ENCODE peak calls at places on chromosome 21, in four cellular contexts. Y, D, H and F are unnamed samples.
A peak's percentile ranks its signal among the peaks of the same experiment; 100 is the strongest.

GRCh38 chr21:35423694-35424093 is 374.6 kb upstream of the RUNX1 start:
- DNase-seq in Y (no peak), D (no peak), H (no peak), F (no peak)

GRCh38 chr21:23853796-23854379 is 1753.4 kb downstream of the MRPL39 start:
- DNase-seq in Y (no peak), D (peak; percentile 7), H (no peak), F (no peak)

GRCh38 chr21:35476616-35477395 is 427.7 kb upstream of the RUNX1 start:
- DNase-seq in Y (no peak), D (peak; percentile 37), H (peak; percentile 28), F (no peak)

GRCh38 chr21:44931137-44931500 is 8.7 kb upstream of the SLX9 start:
- DNase-seq in Y (peak; percentile 28), D (no peak), H (no peak), F (peak; percentile 52)

GRCh38 chr21:34952701-34953100 is 96.4 kb downstream of the RUNX1 start:
- DNase-seq in Y (no peak), D (no peak), H (no peak), F (no peak)

GRCh38 chr21:14403681-14404318 is 20.9 kb upstream of the HSPA13 start:
- DNase-seq in Y (no peak), D (no peak), H (peak; percentile 11), F (no peak)

GRCh38 chr21:25562660-25563059 is 44.6 kb downstream of the MRPL39 start:
- DNase-seq in Y (no peak), D (no peak), H (no peak), F (no peak)

GRCh38 chr21:41407541-41408460 is 18.2 kb upstream of the MX1 start:
- DNase-seq in Y (no peak), D (no peak), H (no peak), F (no peak)

GRCh38 chr21:25552856-25553255 is 54.4 kb downstream of the MRPL39 start:
- DNase-seq in Y (no peak), D (no peak), H (no peak), F (no peak)

GRCh38 chr21:36765229-36765628 is 66.3 kb downstream of the SIM2 start:
- DNase-seq in Y (no peak), D (no peak), H (no peak), F (no peak)

GRCh38 chr21:36766511-36766910 is 67.6 kb downstream of the SIM2 start:
- DNase-seq in Y (no peak), D (no peak), H (no peak), F (no peak)

GRCh38 chr21:36761685-36762084 is 62.8 kb downstream of the SIM2 start:
- DNase-seq in Y (no peak), D (no peak), H (no peak), F (no peak)

GRCh38 chr21:36762636-36763035 is 63.7 kb downstream of the SIM2 start:
- DNase-seq in Y (no peak), D (no peak), H (no peak), F (no peak)

GRCh38 chr21:36763305-36763704 is 64.4 kb downstream of the SIM2 start:
- DNase-seq in Y (no peak), D (no peak), H (no peak), F (no peak)
- H3K4me3 ChIP-seq in Y (no peak overlapping the region), D (no peak overlapping the region), H (no peak overlapping the region), F (no peak overlapping the region)

DNA sequence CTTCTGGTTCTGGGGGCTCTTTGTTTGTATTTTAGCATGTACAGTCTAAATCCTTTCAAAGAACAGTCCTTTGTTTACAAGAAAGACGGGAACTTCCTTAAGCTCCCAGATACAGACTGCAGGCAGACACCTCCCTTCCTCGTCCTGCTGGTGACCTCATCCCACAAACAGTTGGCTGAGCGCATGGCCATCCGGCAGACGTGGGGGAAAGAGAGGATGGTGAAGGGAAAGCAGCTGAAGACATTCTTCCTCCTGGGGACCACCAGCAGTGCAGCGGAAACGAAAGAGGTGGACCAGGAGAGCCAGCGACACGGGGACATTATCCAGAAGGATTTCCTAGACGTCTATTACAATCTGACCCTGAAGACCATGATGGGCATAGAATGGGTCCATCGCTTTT is 47.9 kb downstream of the B3GALT5 start:
- DNase-seq in Y (no peak), D (peak; percentile 73), H (peak; percentile 35), F (peak; percentile 66)
- H3K4me3 ChIP-seq in Y (no peak overlapping the region), D (peak overlapping the region; percentile 33), H (no peak overlapping the region), F (no peak overlapping the region)

DNA sequence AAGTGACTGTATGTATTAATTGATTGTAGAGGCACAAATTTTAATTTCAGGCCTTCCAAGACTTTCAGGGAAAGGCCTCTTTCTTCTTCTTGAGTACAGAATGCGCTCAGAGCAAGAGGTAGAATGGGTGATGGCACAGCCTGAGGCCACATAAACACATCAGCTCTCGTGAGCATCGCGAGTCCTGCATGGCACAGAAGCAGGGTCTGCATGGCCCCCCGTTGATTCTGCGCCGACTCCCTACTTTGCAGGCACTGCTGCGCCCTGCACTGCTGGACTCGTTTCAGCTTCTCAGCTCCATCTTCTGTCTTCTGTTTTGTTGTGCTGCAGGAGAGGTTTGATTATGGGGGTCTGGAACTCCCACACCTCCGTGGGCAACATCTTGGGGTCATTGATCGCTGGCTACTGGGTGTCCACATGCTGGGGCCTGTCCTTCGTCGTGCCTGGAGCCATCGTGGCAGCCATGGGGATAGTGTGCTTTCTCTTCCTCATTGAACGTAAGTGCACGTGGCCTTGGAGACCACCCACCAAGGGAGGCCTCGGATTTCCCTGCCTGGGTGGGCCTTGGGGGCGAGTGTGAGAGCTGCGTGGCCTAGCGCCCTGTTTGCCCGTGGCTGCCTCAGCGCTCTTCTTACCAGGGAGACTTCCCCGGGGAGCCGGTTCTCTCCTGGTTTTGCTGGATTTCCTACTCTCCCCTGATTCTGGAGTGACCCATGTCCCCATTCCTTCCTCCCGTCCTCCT is 29.6 kb downstream of the SLC37A1 start:
- DNase-seq in Y (no peak), D (no peak), H (no peak), F (no peak)
- H3K4me3 ChIP-seq in Y (no peak overlapping the region), D (no peak overlapping the region), H (no peak overlapping the region), F (no peak overlapping the region)

GRCh38 chr21:36699546-36700294 is 805 bp downstream of the SIM2 start:
- DNase-seq in Y (no peak), D (no peak), H (no peak), F (no peak)
- H3K4me3 ChIP-seq in Y (no peak overlapping the region), D (no peak overlapping the region), H (no peak overlapping the region), F (peak overlapping the region; percentile 29)

GRCh38 chr21:46153259-46154154 is 1.9 kb downstream of the FTCD start:
- DNase-seq in Y (no peak), D (no peak), H (no peak), F (peak; percentile 50)

GRCh38 chr21:46154955-46155513 is 345 bp downstream of the FTCD start:
- DNase-seq in Y (no peak), D (no peak), H (no peak), F (peak; percentile 7)

GRCh38 chr21:46152939-46153258 is 2.5 kb downstream of the FTCD start:
- DNase-seq in Y (no peak), D (no peak), H (no peak), F (no peak)

GRCh38 chr21:46155514-46156377 is at the start of gene FTCD:
- DNase-seq in Y (no peak), D (no peak), H (no peak), F (no peak)

DNA sequence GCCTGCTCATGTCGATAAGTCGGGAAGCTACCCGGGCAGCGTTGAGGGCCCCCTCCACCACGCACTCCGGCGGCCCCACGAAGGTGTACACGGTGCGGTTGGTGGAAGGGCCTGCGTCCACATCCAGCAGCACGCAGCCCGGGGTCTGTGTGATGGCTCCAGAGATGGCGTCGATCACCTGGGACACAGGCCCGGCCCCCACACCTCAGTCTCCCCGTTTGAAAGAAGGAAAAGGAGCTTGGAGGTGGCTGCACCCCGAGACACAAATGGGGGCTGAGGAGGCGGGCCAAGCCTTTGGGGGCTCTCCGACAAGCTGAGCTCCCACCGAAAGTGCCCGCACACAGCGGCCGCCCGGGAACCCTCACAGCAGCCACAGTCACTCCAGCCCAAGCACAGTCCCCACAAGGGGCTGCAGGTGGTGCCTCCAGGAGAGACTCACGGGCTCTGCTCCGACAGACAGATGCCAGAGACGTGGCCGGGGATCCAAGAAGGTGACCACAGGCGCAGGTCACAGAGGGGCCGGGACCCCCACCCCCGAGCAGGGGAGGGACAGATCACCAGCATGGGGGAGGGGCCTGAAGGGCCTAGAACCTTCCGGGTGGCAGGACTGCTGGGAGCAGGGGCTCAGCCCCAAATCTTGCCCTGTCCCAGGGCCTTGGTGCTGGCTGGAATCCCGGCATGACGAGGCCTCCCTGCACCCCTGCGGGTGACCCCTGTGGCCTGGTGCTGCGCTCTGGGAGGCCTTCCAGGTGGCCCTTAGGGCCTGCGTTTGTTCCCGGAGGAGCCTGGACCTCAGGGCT is 1.0 kb downstream of the FTCD start:
- DNase-seq in Y (no peak), D (no peak), H (no peak), F (peak; percentile 6)
- H3K4me3 ChIP-seq in Y (no peak overlapping the region), D (no peak overlapping the region), H (no peak overlapping the region), F (no peak overlapping the region)

GRCh38 chr21:42654913-42655796 is 1.7 kb downstream of the PDE9A start:
- DNase-seq in Y (no peak), D (no peak), H (no peak), F (peak; percentile 65)
- H3K4me3 ChIP-seq in Y (peak overlapping the region; percentile 33), D (no peak overlapping the region), H (no peak overlapping the region), F (peak overlapping the region; percentile 58)

DNA sequence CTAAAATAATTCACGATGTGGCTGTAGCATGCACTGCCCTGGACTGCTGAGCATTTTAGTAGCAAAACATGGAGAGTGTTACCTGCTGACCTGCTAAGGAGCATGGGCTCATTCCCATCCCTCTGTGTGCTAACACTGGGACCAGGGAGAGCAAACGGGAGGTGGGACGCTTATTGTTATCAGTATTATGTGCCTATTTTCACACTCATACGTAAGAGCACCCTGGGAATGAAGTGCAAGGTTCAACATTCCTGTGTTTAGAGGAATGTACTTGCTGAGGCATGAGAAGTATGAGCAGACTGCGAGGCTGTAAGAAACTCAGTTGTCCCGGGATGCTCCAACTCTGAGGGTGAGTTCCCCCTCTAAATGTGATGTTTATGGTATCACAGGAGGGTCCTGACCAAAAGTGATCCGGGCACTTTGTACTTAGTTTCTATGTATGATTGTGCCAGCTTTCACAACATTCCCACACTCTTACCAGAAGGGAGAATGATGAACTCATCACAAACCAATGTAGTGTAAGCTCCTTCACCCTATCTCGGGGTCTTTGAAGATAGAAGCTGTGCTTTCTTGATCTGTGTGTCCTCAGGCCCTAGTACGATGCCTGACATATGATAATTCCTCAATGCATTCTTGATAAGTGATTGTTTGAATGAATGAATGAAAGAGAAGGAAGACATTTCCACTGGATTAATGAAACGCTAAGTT is 164.8 kb downstream of the KCNJ6 start:
- DNase-seq in Y (no peak), D (no peak), H (no peak), F (no peak)
- H3K4me3 ChIP-seq in Y (no peak overlapping the region), D (no peak overlapping the region), H (no peak overlapping the region), F (no peak overlapping the region)

GRCh38 chr21:27796106-27796505 is 829.2 kb upstream of the ADAMTS5 start:
- DNase-seq in Y (no peak), D (peak; percentile 37), H (no peak), F (no peak)

GRCh38 chr21:27793901-27794300 is 827.0 kb upstream of the ADAMTS5 start:
- DNase-seq in Y (no peak), D (no peak), H (no peak), F (no peak)

GRCh38 chr21:27799861-27800260 is 833.0 kb upstream of the ADAMTS5 start:
- DNase-seq in Y (no peak), D (no peak), H (no peak), F (no peak)

DNA sequence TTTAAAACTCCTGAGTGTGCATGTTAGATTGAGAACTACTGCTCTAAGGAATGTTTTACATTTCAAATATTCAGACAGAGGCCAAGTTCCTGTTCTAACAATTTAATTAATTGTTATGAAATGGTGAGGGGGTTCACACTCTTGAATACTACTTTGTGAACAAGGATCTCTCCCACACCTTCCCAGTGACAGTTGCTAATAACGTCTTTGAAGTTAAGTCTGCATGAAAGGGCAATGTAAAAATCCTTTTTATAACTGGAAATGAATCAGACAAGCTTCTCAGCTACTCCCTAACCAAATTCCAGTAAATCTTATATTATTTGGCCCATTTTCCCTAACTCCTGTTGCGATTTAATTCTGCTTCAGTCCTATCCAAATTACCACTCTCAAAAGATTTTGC is 828.5 kb upstream of the ADAMTS5 start:
- DNase-seq in Y (no peak), D (no peak), H (no peak), F (no peak)
- H3K4me3 ChIP-seq in Y (no peak overlapping the region), D (no peak overlapping the region), H (no peak overlapping the region), F (no peak overlapping the region)